ENCODE peak calls at places on chromosomes 12 and 14, in six cellular contexts. One of them, this sample, is unnamed.

GRCh38 chr14:74913986-74914573 is 9.0 kb downstream of the RPS6KL1 start:
- DNase-seq in HCT116: peak; percentile 12
- DNase-seq in H1: no peak
- DNase-seq in HepG2: peak; percentile 62
- DNase-seq in K562: peak; percentile 64
- DNase-seq in GM12878: no peak
- DNase-seq in this sample: peak; percentile 32

GRCh38 chr12:112331891-112332290 is 50.3 kb downstream of the HECTD4 start:
- DNase-seq in HCT116: no peak
- DNase-seq in H1: no peak
- DNase-seq in HepG2: no peak
- DNase-seq in K562: no peak
- DNase-seq in GM12878: no peak
- DNase-seq in this sample: no peak

GRCh38 chr12:27711312-27711682 is 665 bp downstream of the MRPS35 start:
- DNase-seq in HCT116: no peak
- DNase-seq in H1: no peak
- DNase-seq in HepG2: no peak
- DNase-seq in K562: peak; percentile 56
- DNase-seq in GM12878: no peak
- DNase-seq in this sample: peak; percentile 36

GRCh38 chr14:54643696-54644176 is 76.8 kb downstream of the SAMD4A start:
- DNase-seq in HCT116: no peak
- DNase-seq in H1: no peak
- DNase-seq in HepG2: peak; percentile 64
- DNase-seq in K562: no peak
- DNase-seq in GM12878: no peak
- DNase-seq in this sample: no peak

GRCh38 chr14:65446159-65446558 is 33.6 kb downstream of the FUT8 start:
- DNase-seq in HCT116: no peak
- DNase-seq in H1: no peak
- DNase-seq in HepG2: no peak
- DNase-seq in K562: no peak
- DNase-seq in GM12878: no peak
- DNase-seq in this sample: no peak

GRCh38 chr12:72089678-72090077 is 151.0 kb downstream of the TPH2 start:
- DNase-seq in HCT116: no peak
- DNase-seq in H1: no peak
- DNase-seq in HepG2: no peak
- DNase-seq in K562: no peak
- DNase-seq in GM12878: no peak
- DNase-seq in this sample: no peak

GRCh38 chr12:113052326-113052725 is 4.2 kb upstream of the DTX1 start:
- DNase-seq in HCT116: no peak
- DNase-seq in H1: no peak
- DNase-seq in HepG2: no peak
- DNase-seq in K562: no peak
- DNase-seq in GM12878: no peak
- DNase-seq in this sample: no peak

GRCh38 chr12:1162083-1162760 is 171.2 kb downstream of the ERC1 start:
- DNase-seq in HCT116: no peak
- DNase-seq in H1: no peak
- DNase-seq in HepG2: no peak
- DNase-seq in K562: no peak
- DNase-seq in GM12878: no peak
- DNase-seq in this sample: no peak

GRCh38 chr14:105450123-105450505 is 24.5 kb upstream of the CRIP2 start:
- DNase-seq in HCT116: no peak
- DNase-seq in H1: no peak
- DNase-seq in HepG2: no peak
- DNase-seq in K562: no peak
- DNase-seq in GM12878: no peak
- DNase-seq in this sample: no peak

GRCh38 chr12:55974308-55974724 is 438 bp downstream of the RAB5B start:
- DNase-seq in HCT116: no peak
- DNase-seq in H1: no peak
- DNase-seq in HepG2: peak; percentile 31
- DNase-seq in K562: peak; percentile 67
- DNase-seq in GM12878: no peak
- DNase-seq in this sample: peak; percentile 38

GRCh38 chr12:45439039-45439438 is 223.1 kb downstream of the ANO6 start:
- DNase-seq in HCT116: peak; percentile 8
- DNase-seq in H1: no peak
- DNase-seq in HepG2: no peak
- DNase-seq in K562: peak; percentile 29
- DNase-seq in GM12878: no peak
- DNase-seq in this sample: no peak

GRCh38 chr14:49991491-49991890 is 98.6 kb downstream of the ARF6 start:
- DNase-seq in HCT116: no peak
- DNase-seq in H1: no peak
- DNase-seq in HepG2: no peak
- DNase-seq in K562: no peak
- DNase-seq in GM12878: no peak
- DNase-seq in this sample: no peak

GRCh38 chr12:52419656-52420055 is 13.5 kb upstream of the KRT82 start:
- DNase-seq in HCT116: no peak
- DNase-seq in H1: no peak
- DNase-seq in HepG2: no peak
- DNase-seq in K562: no peak
- DNase-seq in GM12878: no peak
- DNase-seq in this sample: no peak

GRCh38 chr14:36973806-36974442 is 198.5 kb downstream of the SLC25A21 start:
- DNase-seq in HCT116: no peak
- DNase-seq in H1: no peak
- DNase-seq in HepG2: no peak
- DNase-seq in K562: peak; percentile 25
- DNase-seq in GM12878: no peak
- DNase-seq in this sample: no peak

GRCh38 chr14:103679351-103679750 is 35.9 kb downstream of the XRCC3 start:
- DNase-seq in HCT116: peak; percentile 3
- DNase-seq in H1: peak; percentile 61
- DNase-seq in HepG2: peak; percentile 6
- DNase-seq in K562: peak; percentile 26
- DNase-seq in GM12878: peak; percentile 34
- DNase-seq in this sample: no peak

GRCh38 chr14:89673499-89674225 is 256.6 kb upstream of the FOXN3 start:
- DNase-seq in HCT116: no peak
- DNase-seq in H1: no peak
- DNase-seq in HepG2: no peak
- DNase-seq in K562: no peak
- DNase-seq in GM12878: no peak
- DNase-seq in this sample: no peak

GRCh38 chr12:42565001-42565400 is 24.5 kb downstream of the PRICKLE1 start:
- DNase-seq in HCT116: no peak
- DNase-seq in H1: peak; percentile 49
- DNase-seq in HepG2: no peak
- DNase-seq in K562: no peak
- DNase-seq in GM12878: no peak
- DNase-seq in this sample: no peak

GRCh38 chr14:94132285-94132887 is 3.0 kb upstream of the IFI27L2 start:
- DNase-seq in HCT116: peak; percentile 66
- DNase-seq in H1: peak; percentile 73
- DNase-seq in HepG2: peak; percentile 72
- DNase-seq in K562: peak; percentile 50
- DNase-seq in GM12878: no peak
- DNase-seq in this sample: no peak

GRCh38 chr14:72515779-72516770 is 377.8 kb downstream of the DPF3 start:
- DNase-seq in HCT116: no peak
- DNase-seq in H1: no peak
- DNase-seq in HepG2: no peak
- DNase-seq in K562: no peak
- DNase-seq in GM12878: no peak
- DNase-seq in this sample: no peak
- H3K9ac ChIP-seq in HCT116: no peak overlapping the region
- H3K9ac ChIP-seq in H1: no peak overlapping the region
- H3K9ac ChIP-seq in HepG2: no peak overlapping the region
- H3K9ac ChIP-seq in K562: no peak overlapping the region
- H3K9ac ChIP-seq in GM12878: no peak overlapping the region
- H3K9ac ChIP-seq in this sample: no peak overlapping the region

GRCh38 chr12:48923117-48923516 is 2.2 kb downstream of the FKBP11 start:
- DNase-seq in HCT116: no peak
- DNase-seq in H1: no peak
- DNase-seq in HepG2: no peak
- DNase-seq in K562: no peak
- DNase-seq in GM12878: no peak
- DNase-seq in this sample: no peak

GRCh38 chr12:48917857-48918537 is 7.3 kb downstream of the FKBP11 start:
- DNase-seq in HCT116: no peak
- DNase-seq in H1: no peak
- DNase-seq in HepG2: no peak
- DNase-seq in K562: no peak
- DNase-seq in GM12878: no peak
- DNase-seq in this sample: no peak
- H3K36me3 ChIP-seq in HCT116: no peaks in the 10 kb centered on the region
- H3K36me3 ChIP-seq in H1: peaks cover 7% of the 10 kb centered on the region
- H3K36me3 ChIP-seq in HepG2: no peaks in the 10 kb centered on the region
- H3K36me3 ChIP-seq in K562: no peaks in the 10 kb centered on the region
- H3K36me3 ChIP-seq in GM12878: no peaks in the 10 kb centered on the region
- H3K36me3 ChIP-seq in this sample: peaks cover 60% of the 10 kb centered on the region

DNA sequence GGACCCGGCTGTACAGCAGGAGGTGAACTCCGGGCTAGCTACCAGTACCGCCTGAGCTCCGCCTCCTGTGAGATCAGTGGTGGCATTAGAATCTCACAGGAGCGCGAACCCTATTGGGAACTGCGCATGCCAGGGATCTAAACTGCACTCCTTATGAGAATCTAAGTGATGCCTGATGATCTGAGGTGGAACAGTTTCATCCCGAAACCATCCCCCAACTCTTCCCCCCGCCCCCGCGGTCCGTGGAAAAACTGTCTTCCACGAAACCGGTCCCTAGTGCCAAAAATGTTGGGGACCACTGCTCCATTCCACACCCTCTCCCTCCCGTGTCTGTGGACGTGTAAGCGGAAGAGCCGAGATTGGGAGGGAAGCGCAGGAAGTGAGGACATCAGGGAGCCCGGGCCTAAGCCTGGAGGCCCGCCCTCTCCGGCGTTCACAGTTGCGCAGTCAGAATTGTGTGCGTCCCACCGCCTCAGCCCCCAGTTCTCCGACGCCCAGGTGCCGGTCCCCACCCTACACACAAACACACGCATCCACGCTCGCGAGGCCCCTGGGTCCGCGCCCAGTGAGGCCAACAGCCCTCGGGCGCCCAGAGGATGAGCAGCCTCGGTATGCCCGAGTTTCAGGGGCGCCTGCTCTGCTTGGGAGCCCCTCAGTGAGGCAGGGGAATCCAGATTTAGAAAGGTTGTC is 1.8 kb upstream of the RNASE4 start:
- DNase-seq in HCT116: peak; percentile 88
- DNase-seq in H1: peak; percentile 76
- DNase-seq in HepG2: peak; percentile 94
- DNase-seq in K562: peak; percentile 83
- DNase-seq in GM12878: no peak
- DNase-seq in this sample: no peak
- TF ChIP-seq ZNF274 in HCT116: no peak
- TF ChIP-seq ZNF274 in H1: no peak
- TF ChIP-seq ZNF274 in HepG2: peak; percentile 74
- TF ChIP-seq ZNF274 in K562: no peak
- TF ChIP-seq ZNF274 in GM12878: no peak
- TF ChIP-seq ZNF274 in this sample: no peak

GRCh38 chr12:15220961-15221885 is at the start of gene RERG:
- DNase-seq in HCT116: peak; percentile 36
- DNase-seq in H1: peak; percentile 92
- DNase-seq in HepG2: peak; percentile 44
- DNase-seq in K562: peak; percentile 20
- DNase-seq in GM12878: peak; percentile 5
- DNase-seq in this sample: peak; percentile 98
- H3K9ac ChIP-seq in HCT116: no peak within 1 kb of the TSS
- H3K9ac ChIP-seq in H1: no peak within 1 kb of the TSS
- H3K9ac ChIP-seq in HepG2: no peak within 1 kb of the TSS
- H3K9ac ChIP-seq in K562: no peak within 1 kb of the TSS
- H3K9ac ChIP-seq in GM12878: no peak within 1 kb of the TSS
- H3K9ac ChIP-seq in this sample: peak within 1 kb of the TSS; percentile 85

GRCh38 chr12:95495433-95495832 is 21.5 kb downstream of the METAP2 start:
- DNase-seq in HCT116: no peak
- DNase-seq in H1: no peak
- DNase-seq in HepG2: no peak
- DNase-seq in K562: no peak
- DNase-seq in GM12878: no peak
- DNase-seq in this sample: no peak
- H3K36me3 ChIP-seq in HCT116: peaks cover 65% of the 10 kb centered on the region
- H3K36me3 ChIP-seq in H1: peaks cover 21% of the 10 kb centered on the region
- H3K36me3 ChIP-seq in HepG2: peaks cover 9% of the 10 kb centered on the region
- H3K36me3 ChIP-seq in K562: peaks cover 93% of the 10 kb centered on the region
- H3K36me3 ChIP-seq in GM12878: peaks cover 39% of the 10 kb centered on the region
- H3K36me3 ChIP-seq in this sample: peaks cover 86% of the 10 kb centered on the region

GRCh38 chr14:70896317-70896716 is 10.9 kb upstream of the PCNX1 start:
- DNase-seq in HCT116: no peak
- DNase-seq in H1: no peak
- DNase-seq in HepG2: no peak
- DNase-seq in K562: no peak
- DNase-seq in GM12878: no peak
- DNase-seq in this sample: no peak

GRCh38 chr14:70898346-70898745 is 8.9 kb upstream of the PCNX1 start:
- DNase-seq in HCT116: no peak
- DNase-seq in H1: no peak
- DNase-seq in HepG2: no peak
- DNase-seq in K562: no peak
- DNase-seq in GM12878: no peak
- DNase-seq in this sample: no peak

GRCh38 chr14:70894868-70895267 is 12.4 kb upstream of the PCNX1 start:
- DNase-seq in HCT116: no peak
- DNase-seq in H1: no peak
- DNase-seq in HepG2: peak; percentile 96
- DNase-seq in K562: no peak
- DNase-seq in GM12878: no peak
- DNase-seq in this sample: no peak

GRCh38 chr14:70897475-70897874 is 9.8 kb upstream of the PCNX1 start:
- DNase-seq in HCT116: no peak
- DNase-seq in H1: no peak
- DNase-seq in HepG2: no peak
- DNase-seq in K562: no peak
- DNase-seq in GM12878: no peak
- DNase-seq in this sample: no peak

DNA sequence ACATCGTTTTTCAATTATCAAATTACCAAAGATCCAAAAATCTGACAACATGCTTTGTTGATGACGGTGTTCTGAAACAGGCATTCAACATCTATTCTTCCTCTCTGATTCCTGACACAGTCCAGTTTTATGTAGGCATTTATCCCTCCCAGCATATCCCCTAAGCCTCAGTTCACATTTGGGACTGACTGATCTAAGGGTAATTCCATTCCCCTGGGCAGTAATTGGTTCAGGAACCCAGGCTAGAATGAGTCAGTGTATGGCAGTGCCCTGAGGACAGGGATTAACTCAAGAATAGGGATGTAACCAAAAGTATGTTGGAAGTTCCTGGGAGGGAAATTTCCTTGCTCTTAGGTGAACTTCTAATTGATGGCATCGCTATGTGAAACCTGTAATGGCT is 10.3 kb upstream of the PCNX1 start:
- DNase-seq in HCT116: no peak
- DNase-seq in H1: no peak
- DNase-seq in HepG2: no peak
- DNase-seq in K562: no peak
- DNase-seq in GM12878: no peak
- DNase-seq in this sample: no peak
- TF ChIP-seq ZNF274 in HCT116: no peak
- TF ChIP-seq ZNF274 in H1: no peak
- TF ChIP-seq ZNF274 in HepG2: no peak
- TF ChIP-seq ZNF274 in K562: no peak
- TF ChIP-seq ZNF274 in GM12878: no peak
- TF ChIP-seq ZNF274 in this sample: no peak